ENCODE peak calls at places on chromosomes 2 and 18, in six cellular contexts. C is NCI-H69; W is CD8-positive, alpha-beta memory T cell; K is ureter; O is NCI-H1694 treated with DMSO at 0.1 percent for 48 hours; S is HFF-Myc. X is an unnamed sample.

GRCh38 chr18:2906522-2907458 is 60.0 kb downstream of the EMILIN2 start:
- DNase-seq in C (peak; percentile 80), W (peak; percentile 43), K (no peak), O (no peak), S (no peak), X (peak; percentile 20)

GRCh38 chr2:173217106-173217840 is 137.4 kb upstream of the CDCA7 start:
- DNase-seq in C (peak; percentile 82), W (no peak), K (no peak), O (peak; percentile 77), S (no peak), X (no peak)

GRCh38 chr18:59502222-59502898 is 143.3 kb upstream of the LMAN1 start:
- DNase-seq in C (peak; percentile 89), W (no peak), K (no peak), O (no peak), S (peak; percentile 79), X (peak; percentile 49)

GRCh38 chr2:134924912-134925311 is 6.3 kb downstream of the CCNT2 start:
- DNase-seq in C (no peak), W (no peak), K (no peak), O (no peak), S (no peak), X (no peak)

GRCh38 chr2:162938387-162938786 is 99.8 kb upstream of the KCNH7 start:
- DNase-seq in C (no peak), W (no peak), K (no peak), O (no peak), S (no peak), X (no peak)

GRCh38 chr2:179560257-179560735 is 295.7 kb upstream of the SESTD1 start:
- DNase-seq in C (peak; percentile 55), W (no peak), K (no peak), O (no peak), S (no peak), X (no peak)

GRCh38 chr2:159921752-159922404 is 123.9 kb upstream of the CD302 start:
- DNase-seq in C (peak; percentile 19), W (peak; percentile 64), K (peak; percentile 78), O (no peak), S (no peak), X (no peak)

GRCh38 chr2:129277611-129278010 is 701.9 kb upstream of the RAB6C start:
- DNase-seq in C (peak; percentile 12), W (no peak), K (no peak), O (no peak), S (no peak), X (peak; percentile 55)

GRCh38 chr2:156321243-156321904 is 11.1 kb downstream of the NR4A2 start:
- DNase-seq in C (no peak), W (no peak), K (no peak), O (no peak), S (no peak), X (no peak)

X was measured in NCI-H2171.